ENCODE peak calls at places on chromosome 4, in eight cellular contexts. F, Z, M, X, O, C, D and R are unnamed samples.

GRCh38 chr4:165288639-165289428 is 38.6 kb upstream of the MSMO1 start:
- DNase-seq in F (no peak), Z (peak), M (no peak), X (no peak), O (no peak), C (peak), D (peak), R (peak)

GRCh38 chr4:159252491-159252890 is 149.6 kb downstream of the RAPGEF2 start:
- DNase-seq in F (no peak), Z (no peak), M (no peak), X (no peak), O (no peak), C (no peak), D (no peak), R (no peak)

GRCh38 chr4:181106410-181106809 is 1136.8 kb upstream of the TENM3 start:
- DNase-seq in F (no peak), Z (no peak), M (no peak), X (no peak), O (no peak), C (no peak), D (no peak), R (no peak)

GRCh38 chr4:14906805-14907204 is 95.5 kb upstream of the CPEB2 start:
- DNase-seq in F (no peak), Z (no peak), M (no peak), X (no peak), O (no peak), C (no peak), D (no peak), R (no peak)

GRCh38 chr4:137106287-137106686 is 426.0 kb downstream of the PCDH18 start:
- DNase-seq in F (no peak), Z (no peak), M (no peak), X (no peak), O (no peak), C (no peak), D (no peak), R (no peak)

GRCh38 chr4:145663194-145663593 is 16.8 kb upstream of the C4orf51 start:
- DNase-seq in F (no peak), Z (no peak), M (no peak), X (no peak), O (no peak), C (no peak), D (no peak), R (no peak)

GRCh38 chr4:154014401-154015105 is 225.7 kb upstream of the SFRP2 start:
- DNase-seq in F (no peak), Z (no peak), M (no peak), X (no peak), O (no peak), C (peak), D (no peak), R (no peak)

GRCh38 chr4:116881077-116881476 is 204.3 kb downstream of the TRAM1L1 start:
- DNase-seq in F (no peak), Z (no peak), M (peak), X (no peak), O (no peak), C (no peak), D (no peak), R (no peak)

GRCh38 chr4:187380181-187380581 is 615.4 kb upstream of the ZFP42 start:
- DNase-seq in F (peak), Z (peak), M (no peak), X (no peak), O (peak), C (peak), D (no peak), R (peak)

GRCh38 chr4:16642897-16643296 is 255.5 kb downstream of the LDB2 start:
- DNase-seq in F (no peak), Z (peak), M (no peak), X (no peak), O (peak), C (no peak), D (no peak), R (peak)

GRCh38 chr4:106080376-106080775 is 185.1 kb downstream of the NPNT start:
- DNase-seq in F (no peak), Z (peak), M (no peak), X (no peak), O (no peak), C (peak), D (no peak), R (peak)

GRCh38 chr4:139223682-139224317 is 46.8 kb upstream of the ELF2 start:
- DNase-seq in F (no peak), Z (peak), M (no peak), X (no peak), O (no peak), C (peak), D (peak), R (peak)

GRCh38 chr4:187491959-187492358 is 503.6 kb upstream of the ZFP42 start:
- DNase-seq in F (no peak), Z (no peak), M (no peak), X (no peak), O (no peak), C (peak), D (no peak), R (peak)

GRCh38 chr4:80312124-80312523 is 23.4 kb upstream of the CFAP299 start:
- DNase-seq in F (no peak), Z (no peak), M (no peak), X (no peak), O (no peak), C (peak), D (no peak), R (no peak)

GRCh38 chr4:146852365-146852764 is 93.3 kb downstream of the TTC29 start:
- DNase-seq in F (no peak), Z (no peak), M (no peak), X (no peak), O (no peak), C (no peak), D (no peak), R (no peak)

GRCh38 chr4:77158487-77158861 is 1.5 kb downstream of the CCNG2 start:
- DNase-seq in F (no peak), Z (peak), M (no peak), X (peak), O (no peak), C (peak), D (peak), R (peak)

GRCh38 chr4:77156533-77156911 is 485 bp upstream of the CCNG2 start:
- DNase-seq in F (peak), Z (peak), M (peak), X (peak), O (peak), C (peak), D (peak), R (peak)

GRCh38 chr4:77157859-77158486 is 966 bp downstream of the CCNG2 start:
- DNase-seq in F (peak), Z (peak), M (peak), X (peak), O (peak), C (peak), D (peak), R (peak)

GRCh38 chr4:77156912-77157858 is at the start of gene CCNG2:
- DNase-seq in F (peak), Z (peak), M (no peak), X (peak), O (peak), C (peak), D (peak), R (peak)

GRCh38 chr4:77159798-77160197 is 2.8 kb downstream of the CCNG2 start:
- DNase-seq in F (no peak), Z (no peak), M (no peak), X (no peak), O (no peak), C (no peak), D (no peak), R (no peak)
- TF ChIP-seq CTCF in F (no peak), Z (no peak), M (no peak), X (no peak), O (no peak), C (no peak), D (no peak), R (no peak)

DNA sequence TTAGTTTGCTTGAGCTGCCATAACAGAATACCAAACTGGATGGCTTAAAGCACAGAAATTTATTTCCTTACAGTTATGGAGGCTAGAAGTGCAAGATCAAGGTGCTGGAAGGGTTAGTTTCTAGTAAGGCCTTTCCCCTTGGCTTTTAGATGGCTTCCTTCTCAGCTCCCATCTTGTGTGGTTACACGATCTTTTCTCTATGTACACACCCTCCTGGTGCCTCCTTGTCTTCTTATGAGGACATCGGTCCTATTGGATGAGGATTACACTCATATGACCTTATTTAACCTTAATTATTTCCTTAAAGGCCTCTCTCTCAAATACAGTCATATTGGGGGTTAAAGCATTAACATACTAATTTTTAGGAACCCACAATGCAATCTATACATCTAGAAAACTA is 787.9 kb upstream of the GALNTL6 start:
- DNase-seq in F (no peak), Z (no peak), M (no peak), X (no peak), O (no peak), C (no peak), D (no peak), R (no peak)
- H3K4me3 ChIP-seq in F (no peak), Z (no peak), M (no peak), X (no peak), O (no peak), C (no peak), D (no peak), R (no peak)

DNA sequence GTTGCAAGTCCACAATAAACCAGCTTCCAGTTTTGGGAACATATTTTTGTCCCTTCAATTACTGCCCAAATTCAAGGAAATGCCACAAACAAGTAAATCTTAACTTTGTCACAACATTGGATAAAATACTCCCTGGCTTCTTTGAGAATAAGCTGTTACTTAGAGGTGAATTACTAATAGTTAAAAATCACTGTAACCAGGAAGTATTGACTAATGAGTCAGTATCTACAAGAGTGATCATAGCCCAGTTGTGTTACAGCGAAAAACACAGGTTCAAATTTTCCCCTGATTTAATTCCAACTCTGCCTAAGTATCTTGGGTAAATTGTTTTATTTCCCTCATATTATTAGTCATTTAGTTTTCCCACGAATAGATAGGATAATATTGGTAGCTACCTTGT is 291.2 kb upstream of the PPARGC1A start:
- DNase-seq in F (no peak), Z (no peak), M (no peak), X (no peak), O (no peak), C (no peak), D (no peak), R (peak)
- TF ChIP-seq CTCF in F (no peak), Z (no peak), M (no peak), X (no peak), O (no peak), C (no peak), D (no peak), R (no peak)

DNA sequence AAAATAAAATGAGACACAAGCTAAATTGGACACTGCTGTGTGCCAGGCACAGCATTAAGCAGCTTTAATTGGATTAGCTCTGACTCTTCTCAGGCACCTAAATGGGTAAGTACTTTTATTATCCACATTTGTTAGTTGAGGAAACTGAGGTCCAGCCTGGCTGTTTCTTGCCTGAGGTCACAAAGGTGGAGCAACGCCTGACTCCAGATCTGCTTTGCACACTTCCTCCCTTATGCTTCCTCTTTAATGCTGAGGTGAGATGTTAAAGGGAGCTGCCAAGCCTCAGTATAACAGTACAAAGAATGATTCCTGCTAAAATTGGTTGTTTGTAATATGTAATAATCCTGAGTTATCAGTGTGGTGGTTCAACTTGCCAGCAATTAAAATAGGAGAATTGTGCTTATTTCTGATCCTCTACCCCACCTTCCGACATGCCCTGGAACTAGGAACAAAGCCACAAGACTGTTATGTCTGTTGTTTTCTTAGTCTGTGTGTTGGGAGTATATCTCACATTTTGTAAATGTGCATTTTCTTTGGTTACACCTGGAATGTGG is 74.4 kb downstream of the AFF1 start:
- DNase-seq in F (no peak), Z (no peak), M (no peak), X (no peak), O (no peak), C (no peak), D (no peak), R (no peak)
- H3K4me3 ChIP-seq in F (peak), Z (no peak), M (peak), X (no peak), O (peak), C (no peak), D (peak), R (no peak)

GRCh38 chr4:70629469-70630090 is 1.0 kb downstream of the ENAM start:
- DNase-seq in F (no peak), Z (no peak), M (no peak), X (no peak), O (no peak), C (no peak), D (no peak), R (no peak)
- TF ChIP-seq CTCF in F (no peak), Z (no peak), M (no peak), X (no peak), O (no peak), C (no peak), D (no peak), R (no peak)

GRCh38 chr4:110630621-110631402 is 7.9 kb upstream of the PITX2 start:
- DNase-seq in F (no peak), Z (no peak), M (no peak), X (peak), O (no peak), C (no peak), D (no peak), R (no peak)

GRCh38 chr4:110634320-110635154 is 11.7 kb upstream of the PITX2 start:
- DNase-seq in F (no peak), Z (no peak), M (no peak), X (no peak), O (no peak), C (no peak), D (no peak), R (no peak)

GRCh38 chr4:110633358-110634319 is 10.8 kb upstream of the PITX2 start:
- DNase-seq in F (no peak), Z (no peak), M (no peak), X (peak), O (no peak), C (no peak), D (no peak), R (no peak)

GRCh38 chr4:110631582-110632505 is 9.0 kb upstream of the PITX2 start:
- DNase-seq in F (peak), Z (peak), M (no peak), X (peak), O (peak), C (peak), D (peak), R (peak)

GRCh38 chr4:110632506-110633357 is 9.9 kb upstream of the PITX2 start:
- DNase-seq in F (no peak), Z (no peak), M (no peak), X (no peak), O (no peak), C (no peak), D (no peak), R (no peak)
- H3K4me3 ChIP-seq in F (peak), Z (no peak), M (peak), X (no peak), O (no peak), C (no peak), D (peak), R (no peak)

GRCh38 chr4:21005647-21006046 is 305.4 kb downstream of the PACRGL start:
- DNase-seq in F (no peak), Z (no peak), M (no peak), X (no peak), O (no peak), C (no peak), D (no peak), R (no peak)
- TF ChIP-seq CTCF in F (no peak), Z (no peak), M (no peak), X (no peak), O (no peak), C (no peak), D (no peak), R (no peak)

GRCh38 chr4:21117771-21118170 is 417.5 kb downstream of the PACRGL start:
- DNase-seq in F (no peak), Z (no peak), M (peak), X (no peak), O (no peak), C (no peak), D (no peak), R (peak)

GRCh38 chr4:21113496-21114213 is 413.4 kb downstream of the PACRGL start:
- DNase-seq in F (no peak), Z (peak), M (no peak), X (no peak), O (no peak), C (peak), D (no peak), R (peak)

GRCh38 chr4:21118301-21118700 is 418.0 kb downstream of the PACRGL start:
- DNase-seq in F (no peak), Z (no peak), M (no peak), X (no peak), O (no peak), C (no peak), D (no peak), R (no peak)
- H3K4me3 ChIP-seq in F (no peak), Z (no peak), M (no peak), X (no peak), O (no peak), C (no peak), D (no peak), R (no peak)

DNA sequence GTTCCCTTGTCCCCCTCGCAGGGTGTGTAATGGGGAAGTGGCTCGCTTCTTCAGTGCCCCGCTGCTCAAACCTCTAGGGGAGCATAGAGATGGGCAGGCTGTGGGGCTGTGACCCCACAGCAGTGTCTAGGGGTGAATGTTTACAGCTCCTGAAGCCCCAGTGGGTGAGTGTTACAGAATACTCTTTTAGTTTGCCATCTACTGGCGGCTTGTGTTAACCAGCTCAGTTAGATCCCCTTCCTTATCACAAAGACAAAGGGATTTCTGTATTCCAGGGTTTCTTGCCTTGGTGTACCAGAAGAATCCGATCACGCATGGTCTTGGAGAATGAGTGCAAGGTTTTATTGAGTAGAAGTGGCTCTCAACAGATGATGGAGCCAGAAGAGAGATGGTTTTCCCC is 108.1 kb upstream of the IQCM start:
- DNase-seq in F (no peak), Z (no peak), M (no peak), X (no peak), O (no peak), C (no peak), D (no peak), R (no peak)
- TF ChIP-seq CTCF in F (no peak), Z (no peak), M (no peak), X (no peak), O (no peak), C (no peak), D (no peak), R (no peak)

GRCh38 chr4:54784188-54784671 is 126.5 kb downstream of the KIT start:
- DNase-seq in F (peak), Z (no peak), M (no peak), X (peak), O (no peak), C (peak), D (peak), R (no peak)

GRCh38 chr4:54779797-54780196 is 122.0 kb downstream of the KIT start:
- DNase-seq in F (no peak), Z (no peak), M (no peak), X (no peak), O (no peak), C (no peak), D (no peak), R (no peak)

GRCh38 chr4:54781771-54782170 is 124.0 kb downstream of the KIT start:
- DNase-seq in F (no peak), Z (no peak), M (no peak), X (no peak), O (no peak), C (peak), D (peak), R (no peak)

GRCh38 chr4:54783402-54784110 is 125.8 kb downstream of the KIT start:
- DNase-seq in F (no peak), Z (no peak), M (no peak), X (no peak), O (no peak), C (peak), D (no peak), R (no peak)
- H3K4me3 ChIP-seq in F (no peak), Z (no peak), M (no peak), X (no peak), O (no peak), C (no peak), D (no peak), R (no peak)